ENCODE peak calls at places on chromosome 11, in five cellular contexts. W is H1, R is neuronal stem cell, A is IMR-90, V is mesenchymal stem cell. J is an unnamed sample.

GRCh38 chr11:10373340-10373739 is 68.5 kb downstream of the ADM start:
- DNase-seq in W (peak), R (no peak), V (peak), A (peak), J (no peak)

GRCh38 chr11:33444835-33445594 is 187.8 kb downstream of the HIPK3 start:
- DNase-seq in V (no peak), R (no peak), W (no peak), A (peak), J (no peak)

GRCh38 chr11:30424336-30424735 is 101.4 kb downstream of the ARL14EP start:
- DNase-seq in A (no peak), V (no peak), W (no peak), R (no peak), J (no peak)

GRCh38 chr11:86040919-86041318 is 28.0 kb downstream of the PICALM start:
- DNase-seq in A (no peak), V (no peak), W (no peak), R (no peak), J (no peak)

GRCh38 chr11:72762641-72763304 is 10.6 kb upstream of the ARAP1 start:
- DNase-seq in A (no peak), V (no peak), W (no peak), R (no peak), J (no peak)

GRCh38 chr11:108122166-108122628 is 830 bp downstream of the ACAT1 start:
- DNase-seq in A (no peak), W (no peak), R (no peak), V (peak), J (peak)

GRCh38 chr11:13761250-13761649 is 92.8 kb downstream of the FAR1 start:
- DNase-seq in W (no peak), V (no peak), A (peak), R (no peak), J (no peak)

GRCh38 chr11:5767056-5767455 is 13.0 kb downstream of the OR52N4 start:
- DNase-seq in W (no peak), R (no peak), V (no peak), A (no peak), J (no peak)

GRCh38 chr11:299951-300735 is 817 bp upstream of the IFITM5 start:
- DNase-seq in W (no peak), A (peak), R (no peak), V (no peak), J (peak)

DNA sequence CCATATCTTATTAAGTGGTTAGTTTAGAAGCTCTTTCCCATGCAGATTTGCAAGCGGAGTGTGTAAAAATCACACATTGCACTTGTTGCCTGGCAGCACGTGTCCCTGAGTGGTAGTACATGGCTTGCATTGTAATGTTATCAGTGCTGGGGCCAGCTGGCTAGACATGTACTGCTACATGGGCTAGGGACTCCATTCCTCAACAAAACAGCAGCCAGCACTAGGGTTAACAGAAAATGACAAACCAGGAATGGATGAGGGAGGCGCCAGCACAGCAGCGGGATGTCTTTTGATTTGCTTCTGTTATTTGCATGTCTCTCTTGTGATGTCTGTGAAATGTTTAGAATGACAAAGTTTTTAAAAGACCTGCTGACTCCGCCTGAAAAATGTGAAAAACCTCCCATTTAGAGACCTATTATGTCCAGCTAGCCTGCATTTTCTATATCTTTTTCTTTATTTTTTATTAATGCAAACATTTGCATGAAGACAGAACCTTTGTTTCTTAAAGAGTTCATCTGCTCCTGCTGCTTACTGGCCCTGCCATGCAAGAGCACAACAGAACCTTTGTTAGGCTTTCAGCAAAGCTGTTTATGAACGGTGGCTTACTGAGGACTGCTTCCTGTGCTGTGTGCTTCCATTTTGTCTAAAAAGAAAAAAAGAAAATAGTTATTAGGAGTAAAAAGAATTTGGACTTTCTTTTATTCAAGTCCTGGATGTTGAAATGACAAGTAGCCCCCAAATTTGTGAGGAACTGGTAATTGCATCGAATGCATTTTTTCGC is 40.7 kb downstream of the CSTPP1 start:
- DNase-seq in V (peak), A (no peak), W (no peak), R (peak), J (peak)
- H3K4me3 ChIP-seq in V (no peak), A (no peak), W (peak), R (no peak), J (no peak)

DNA sequence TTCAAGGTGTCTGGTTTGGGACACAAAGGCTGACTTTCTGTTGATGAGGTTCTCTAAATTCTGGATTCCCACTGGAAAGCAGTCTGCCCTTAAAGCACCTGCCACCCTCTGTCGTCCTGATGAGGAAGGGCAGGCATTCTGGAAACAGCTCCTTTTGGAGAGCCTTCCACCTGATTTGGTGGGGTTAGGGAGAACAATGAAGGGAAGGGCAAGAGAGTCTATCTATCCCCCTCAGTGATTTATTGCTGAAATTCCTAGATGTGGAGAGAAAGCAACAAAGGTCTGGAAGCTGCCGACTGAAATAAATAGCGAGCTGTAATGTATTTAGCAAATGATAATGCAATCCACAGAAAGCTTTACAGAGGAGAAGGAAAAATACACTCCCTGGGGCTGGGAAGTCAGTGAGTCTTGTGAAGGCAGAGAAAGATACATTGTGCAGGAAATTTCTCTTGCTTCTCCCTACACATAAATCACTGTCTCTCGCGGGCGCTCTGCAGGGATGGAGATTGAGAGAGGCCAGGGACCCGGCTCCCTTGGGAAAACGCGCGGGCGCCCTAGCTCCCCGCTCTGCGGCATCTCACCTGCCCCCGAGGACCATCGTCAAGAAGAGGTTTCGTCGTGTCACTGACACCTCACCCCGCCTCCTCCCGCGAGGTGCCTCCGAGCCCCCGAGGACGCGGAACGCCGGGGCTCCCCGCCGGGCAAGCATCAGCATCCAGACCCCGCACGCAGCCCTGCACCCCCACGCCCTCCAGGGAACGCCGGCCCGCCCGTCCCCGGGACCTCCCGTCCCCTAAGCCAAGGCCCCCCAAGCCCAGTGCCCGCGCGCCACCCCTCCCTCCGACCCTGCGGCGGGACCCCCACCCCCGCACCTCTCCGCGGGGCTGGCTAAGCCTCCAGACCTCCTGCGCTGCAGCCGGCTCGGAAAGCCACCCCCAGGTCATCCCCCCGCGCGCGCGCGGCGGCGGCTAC is 673 bp downstream of the CDON start:
- DNase-seq in W (peak), A (peak), V (peak), R (no peak), J (peak)
- H2BK5ac ChIP-seq in W (no peak), A (no peak), V (no peak), R (peak), J (no peak)

DNA sequence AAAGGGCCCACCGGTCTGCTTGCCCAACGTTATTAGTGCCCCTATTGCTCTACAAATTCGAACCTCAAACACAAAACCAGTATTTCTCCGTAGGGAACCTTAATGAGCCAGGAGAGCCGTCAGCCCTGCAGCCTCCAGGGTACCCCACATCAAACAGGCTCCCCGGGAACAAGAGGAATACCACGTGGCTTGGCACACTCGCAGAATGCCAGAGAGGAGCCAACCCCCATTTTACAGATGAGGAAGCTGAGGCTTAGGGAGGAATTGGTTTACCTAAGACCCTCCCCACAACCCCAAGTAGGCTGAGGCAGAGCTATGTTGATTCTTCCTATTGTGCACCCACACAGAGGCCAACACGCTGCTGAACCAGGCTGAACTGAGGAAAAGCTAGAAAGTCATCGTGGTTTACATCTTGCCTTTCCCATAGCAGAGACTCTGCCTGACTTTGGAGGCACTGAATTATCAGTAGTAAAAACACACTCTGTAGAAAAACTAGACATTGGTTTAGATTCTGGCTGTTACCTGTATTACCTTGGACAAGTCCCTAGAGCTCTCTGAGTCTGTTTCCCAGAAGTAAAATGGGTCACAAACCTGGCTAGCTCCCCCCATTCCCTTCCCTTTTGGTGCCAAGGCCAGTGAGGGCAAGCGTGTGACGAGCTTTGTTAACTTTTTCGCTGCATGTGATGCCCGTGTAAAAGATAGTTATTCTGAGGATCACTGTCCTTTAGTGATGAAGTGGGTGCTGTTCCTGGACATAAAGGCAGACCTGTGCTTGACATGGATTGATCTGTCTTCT is 808 bp downstream of the TKFC start:
- DNase-seq in A (no peak), R (no peak), W (no peak), V (no peak), J (no peak)
- H3K4me3 ChIP-seq in A (peak), R (peak), W (peak), V (peak), J (peak)

GRCh38 chr11:133711545-133711944 is 133.8 kb downstream of the SPATA19 start:
- DNase-seq in R (no peak), A (no peak), V (no peak), W (peak), J (peak)

GRCh38 chr11:133712235-133712634 is 133.1 kb downstream of the SPATA19 start:
- DNase-seq in R (no peak), V (no peak), W (no peak), A (no peak), J (peak)

GRCh38 chr11:133713844-133714243 is 131.5 kb downstream of the SPATA19 start:
- DNase-seq in W (no peak), V (no peak), R (no peak), A (no peak), J (no peak)

GRCh38 chr11:133714471-133715375 is 130.6 kb downstream of the SPATA19 start:
- DNase-seq in W (no peak), R (no peak), V (no peak), A (no peak), J (no peak)

GRCh38 chr11:133713406-133713805 is 131.9 kb downstream of the SPATA19 start:
- DNase-seq in V (no peak), R (no peak), W (no peak), A (no peak), J (no peak)
- H2BK5ac ChIP-seq in V (no peak), R (no peak), W (no peak), A (no peak), J (no peak)

GRCh38 chr11:79482800-79483199 is 42.0 kb upstream of the TENM4 start:
- DNase-seq in A (no peak), V (no peak), W (no peak), R (no peak), J (no peak)
- H3K4me3 ChIP-seq in A (no peak), V (no peak), W (no peak), R (no peak), J (no peak)

GRCh38 chr11:1348146-1348545 is 38.7 kb upstream of the TOLLIP start:
- DNase-seq in V (no peak), W (no peak), R (no peak), A (no peak), J (no peak)
- H2BK5ac ChIP-seq in V (no peak), W (no peak), R (no peak), A (no peak), J (no peak)

DNA sequence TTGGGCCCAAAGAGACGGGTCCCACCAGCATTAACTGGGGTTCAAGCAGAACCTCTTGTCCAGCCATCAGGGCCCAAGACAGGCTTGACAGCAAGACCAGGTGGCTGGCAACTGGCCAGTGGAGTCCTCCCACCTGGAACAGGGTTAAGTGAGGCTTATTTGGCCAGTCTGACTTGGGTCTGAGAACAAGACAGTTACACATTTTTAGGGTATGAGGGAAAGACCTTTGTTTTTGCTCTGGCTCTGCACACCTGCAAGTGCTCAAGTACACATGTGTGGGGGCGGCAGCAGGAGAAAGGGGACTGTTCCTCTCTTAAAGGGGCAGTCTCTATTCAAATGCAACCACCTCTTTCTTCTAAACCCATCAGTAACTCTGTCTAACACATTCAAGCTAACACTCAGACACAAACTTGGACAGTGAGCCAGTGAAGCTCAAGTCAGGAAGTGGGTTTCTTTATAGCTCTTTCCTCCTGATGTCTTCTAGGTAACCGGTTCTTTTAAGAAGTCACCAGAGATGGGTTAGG is 116.2 kb downstream of the ETS1 start:
- DNase-seq in R (no peak), A (no peak), V (no peak), W (no peak), J (no peak)
- H3K4me3 ChIP-seq in R (no peak), A (no peak), V (no peak), W (no peak), J (no peak)

DNA sequence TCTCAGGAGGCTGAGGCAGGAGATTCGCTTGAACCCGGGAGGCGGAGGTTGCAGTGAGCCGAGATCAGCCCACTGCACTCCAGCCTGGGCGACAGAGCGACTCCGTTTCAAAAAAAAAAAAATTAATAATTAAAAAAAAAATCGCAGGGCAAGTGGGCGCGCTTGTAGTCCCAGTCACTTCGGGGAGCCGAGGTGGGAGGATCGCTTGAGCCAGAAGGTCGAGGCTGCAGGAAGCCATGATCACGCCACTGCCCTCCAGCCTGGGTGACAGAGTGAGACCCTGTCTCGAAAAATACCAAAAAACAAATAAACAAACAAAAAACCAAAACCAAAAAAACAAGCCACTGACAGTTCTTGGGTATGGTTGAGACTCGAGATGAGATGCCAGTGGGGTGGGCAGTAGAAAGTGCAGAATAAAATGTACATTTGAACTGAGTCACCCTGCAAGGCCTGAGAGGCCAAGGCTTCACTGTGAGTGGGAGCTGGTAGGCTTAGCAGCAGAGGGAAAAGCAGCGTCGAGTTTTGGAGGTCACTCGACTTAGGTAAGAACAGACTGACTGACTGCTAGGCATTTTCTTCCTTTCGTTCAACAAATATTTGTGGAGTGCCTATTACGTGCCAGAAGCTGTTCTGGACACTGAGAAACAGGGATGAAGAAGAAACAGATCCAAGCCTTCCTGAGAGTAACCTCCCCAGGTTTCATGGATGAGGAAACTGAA is 623 bp upstream of the LDHA start:
- DNase-seq in W (no peak), R (no peak), V (no peak), A (no peak), J (no peak)
- H2BK5ac ChIP-seq in W (peak), R (no peak), V (no peak), A (peak), J (peak)

DNA sequence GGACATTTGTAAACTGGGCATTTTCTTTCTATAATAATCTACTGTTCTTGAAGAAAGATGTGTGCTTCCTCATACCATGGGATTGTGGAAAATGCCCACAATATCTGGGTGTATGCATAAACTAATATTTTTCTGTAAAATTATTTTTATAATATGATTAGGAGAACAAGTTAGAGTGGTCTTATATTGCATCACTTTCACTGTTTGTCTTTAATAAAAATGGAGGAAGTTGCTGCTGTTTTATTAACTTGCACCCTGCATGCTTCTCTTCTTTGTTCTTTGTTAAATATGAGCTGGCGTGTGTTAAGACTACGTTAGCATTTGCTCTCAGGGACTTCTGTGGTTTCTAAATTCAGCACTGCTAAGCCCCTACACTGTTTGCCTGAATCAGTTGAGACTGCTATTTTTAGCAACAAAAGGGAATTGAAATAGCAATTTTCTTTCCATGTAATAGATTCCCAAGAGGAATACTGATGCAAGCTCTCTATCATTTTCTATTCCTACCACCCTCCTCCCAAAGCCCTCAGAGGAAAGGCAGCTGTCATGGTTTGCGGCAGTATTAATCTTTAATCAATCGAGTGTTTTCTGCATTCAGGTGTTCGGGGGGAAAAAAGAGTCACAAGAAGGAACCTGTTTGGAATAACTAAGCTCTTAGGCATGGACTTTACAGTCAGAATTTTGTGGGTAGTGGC is 56.1 kb downstream of the HSD17B12 start:
- DNase-seq in W (no peak), R (no peak), V (peak), A (peak), J (no peak)
- H3K4me3 ChIP-seq in W (no peak), R (no peak), V (no peak), A (no peak), J (no peak)

J was measured in mesendoderm.